ENCODE peak calls at places on chromosomes 11 and 22, in four cellular contexts. M is HL-60, S is GM12878, V is K562. U is an unnamed sample.

GRCh38 chr11:134037093-134037908 is 31.6 kb upstream of the JAM3 start:
- DNase-seq in M (no peak), S (peak; percentile 7), V (peak; percentile 63), U (peak; percentile 59)

GRCh38 chr22:23110922-23111527 is 30.8 kb downstream of the RSPH14 start:
- DNase-seq in M (no peak), S (no peak), V (peak; percentile 65), U (no peak)

GRCh38 chr22:48896766-48897637 is 930.7 kb downstream of the BRD1 start:
- DNase-seq in M (no peak), S (no peak), V (no peak), U (no peak)

GRCh38 chr22:19955241-19956128 is 13.9 kb upstream of the TXNRD2 start:
- DNase-seq in M (no peak), S (no peak), V (no peak), U (no peak)

GRCh38 chr11:134181707-134182106 is 42.1 kb downstream of the NCAPD3 start:
- DNase-seq in M (no peak), S (no peak), V (no peak), U (no peak)

GRCh38 chr22:40050258-40050657 is 55.5 kb downstream of the FAM83F start:
- DNase-seq in M (peak; percentile 42), S (peak; percentile 70), V (no peak), U (peak; percentile 51)

GRCh38 chr11:121310908-121311307 is 18.3 kb downstream of the SC5D start:
- DNase-seq in M (no peak), S (no peak), V (no peak), U (no peak)

GRCh38 chr11:34395916-34396555 is 38.2 kb upstream of the ABTB2 start:
- DNase-seq in M (no peak), S (no peak), V (no peak), U (no peak)

GRCh38 chr11:45995342-45995734 is 72.9 kb downstream of the LARGE2 start:
- DNase-seq in M (no peak), S (no peak), V (peak; percentile 79), U (no peak)

GRCh38 chr11:70517996-70518907 is 119.9 kb downstream of the CTTN start:
- DNase-seq in M (no peak), S (no peak), V (no peak), U (no peak)

GRCh38 chr11:69558519-69558941 is 77.1 kb downstream of the LINC01488 start:
- DNase-seq in M (no peak), S (no peak), V (no peak), U (no peak)

GRCh38 chr22:48453171-48453570 is 1374.5 kb downstream of the BRD1 start:
- DNase-seq in M (no peak), S (no peak), V (no peak), U (no peak)

GRCh38 chr22:25484916-25485315 is 79.6 kb upstream of the GRK3 start:
- DNase-seq in M (no peak), S (no peak), V (no peak), U (no peak)

GRCh38 chr11:64447717-64448598 is 89.0 kb downstream of the RPS6KA4 start:
- DNase-seq in M (peak; percentile 84), S (peak; percentile 40), V (no peak), U (peak; percentile 43)

GRCh38 chr22:39209756-39210155 is 35.0 kb downstream of the PDGFB start:
- DNase-seq in M (no peak), S (no peak), V (no peak), U (no peak)

GRCh38 chr11:119734788-119735187 is 5.8 kb upstream of the NECTIN1 start:
- DNase-seq in M (no peak), S (no peak), V (no peak), U (no peak)

GRCh38 chr22:22704156-22704946 is 59.9 kb downstream of the GGTLC2 start:
- DNase-seq in M (no peak), S (no peak), V (no peak), U (no peak)

GRCh38 chr22:32208681-32209080 is 3.8 kb upstream of the RFPL2 start:
- DNase-seq in M (no peak), S (no peak), V (no peak), U (no peak)

GRCh38 chr22:48853627-48854240 is 973.9 kb downstream of the BRD1 start:
- DNase-seq in M (no peak), S (no peak), V (no peak), U (no peak)

GRCh38 chr11:19829109-19829790 is 116.6 kb downstream of the NAV2 start:
- DNase-seq in M (no peak), S (no peak), V (no peak), U (no peak)

GRCh38 chr11:66950113-66950535 is 8.1 kb downstream of the PC start:
- DNase-seq in M (no peak), S (no peak), V (peak; percentile 79), U (no peak)

GRCh38 chr11:115990004-115990447 is 485.8 kb upstream of the CADM1 start:
- DNase-seq in M (no peak), S (no peak), V (peak; percentile 61), U (no peak)
- TF ChIP-seq SPI1 in M (no peak), S (no peak), V (no peak), U (no peak)

GRCh38 chr11:110801328-110801727 is 89.1 kb upstream of the ARHGAP20 start:
- DNase-seq in M (no peak), S (no peak), V (no peak), U (no peak)

GRCh38 chr11:110795124-110795624 is 82.9 kb upstream of the ARHGAP20 start:
- DNase-seq in M (no peak), S (no peak), V (no peak), U (no peak)

GRCh38 chr11:110793556-110793955 is 81.3 kb upstream of the ARHGAP20 start:
- DNase-seq in M (no peak), S (no peak), V (no peak), U (no peak)

GRCh38 chr11:110797453-110797852 is 85.2 kb upstream of the ARHGAP20 start:
- DNase-seq in M (peak; percentile 74), S (peak; percentile 88), V (no peak), U (peak; percentile 3)

GRCh38 chr11:110798231-110798630 is 86.0 kb upstream of the ARHGAP20 start:
- DNase-seq in M (no peak), S (no peak), V (no peak), U (no peak)
- TF ChIP-seq SPI1 in M (no peak), S (no peak), V (no peak), U (no peak)

DNA sequence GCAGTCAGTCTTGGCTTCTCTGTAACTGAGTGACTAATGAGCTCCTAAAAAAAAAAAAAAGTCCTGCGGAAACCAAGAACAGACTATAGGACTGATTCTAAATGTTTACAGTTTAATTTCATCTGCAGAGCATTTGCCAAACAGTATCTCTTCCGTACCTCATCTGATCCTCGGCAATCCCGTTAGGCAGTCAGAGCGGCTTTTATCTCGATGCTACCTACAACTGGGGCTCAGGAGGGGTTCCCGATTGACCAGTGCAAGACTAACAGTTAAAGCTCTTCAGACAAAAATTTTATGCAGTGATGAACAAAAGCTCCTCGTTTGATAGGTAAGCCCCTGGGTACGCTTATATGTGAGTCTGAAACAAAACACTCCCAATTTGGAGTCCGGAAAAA is 628 bp downstream of the KIF18A start:
- DNase-seq in M (peak; percentile 20), S (peak; percentile 21), V (peak; percentile 12), U (no peak)
- TF ChIP-seq SPI1 in M (no peak), S (no peak), V (no peak), U (no peak)

GRCh38 chr22:26892401-26893033 is 235.1 kb downstream of the MIAT start:
- DNase-seq in M (no peak), S (no peak), V (no peak), U (no peak)
- TF ChIP-seq SPI1 in M (no peak), S (no peak), V (no peak), U (no peak)

DNA sequence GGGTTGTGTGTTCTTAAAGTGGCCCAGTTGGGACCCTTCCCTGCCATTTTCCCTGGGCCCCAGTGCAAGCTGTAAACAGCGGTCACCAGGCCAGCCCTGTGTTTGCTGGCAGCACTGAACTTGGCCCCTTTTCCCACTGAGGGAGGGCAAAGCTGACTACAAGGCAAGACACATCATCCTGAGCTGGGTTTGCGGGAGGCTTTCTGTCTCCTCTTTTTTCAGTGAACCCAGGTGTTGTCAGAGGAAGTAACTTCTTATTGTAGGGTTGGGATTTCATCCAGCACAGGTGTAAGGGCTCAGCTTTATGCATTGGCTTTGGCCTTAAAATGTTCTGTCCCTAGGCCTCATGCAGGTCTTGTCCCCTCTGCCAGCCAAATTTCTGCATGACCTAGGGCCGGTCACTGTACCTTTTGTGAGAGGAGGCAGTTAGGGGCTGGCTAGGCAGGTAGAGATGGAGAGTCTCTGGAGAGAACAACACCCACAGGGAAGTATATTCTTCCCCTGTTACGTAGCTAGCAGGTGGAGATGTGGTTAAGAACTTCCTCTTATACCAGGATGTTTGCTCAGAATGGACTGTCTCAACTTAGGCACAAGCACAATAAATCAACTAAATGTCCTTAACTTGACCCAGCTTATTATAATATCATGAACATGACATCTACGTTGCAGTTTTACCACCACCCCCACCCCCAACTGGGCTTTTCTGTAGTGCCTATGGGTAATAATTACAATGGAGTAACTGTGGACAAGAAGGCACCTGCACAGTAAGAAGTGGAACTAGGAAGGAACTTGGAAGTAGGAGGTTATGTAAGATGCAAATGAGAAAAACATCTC is 60.5 kb upstream of the MPEG1 start:
- DNase-seq in M (peak; percentile 85), S (peak; percentile 79), V (no peak), U (no peak)
- TF ChIP-seq SPI1 in M (peak; percentile 42), S (peak; percentile 44), V (no peak), U (peak; percentile 59)

GRCh38 chr22:27204280-27204679 is 546.9 kb downstream of the MIAT start:
- DNase-seq in M (no peak), S (no peak), V (no peak), U (no peak)

GRCh38 chr22:27201741-27202140 is 544.4 kb downstream of the MIAT start:
- DNase-seq in M (no peak), S (no peak), V (no peak), U (no peak)

GRCh38 chr22:27204817-27205216 is 547.4 kb downstream of the MIAT start:
- DNase-seq in M (no peak), S (no peak), V (no peak), U (no peak)

GRCh38 chr22:27206001-27206746 is 548.8 kb downstream of the MIAT start:
- DNase-seq in M (no peak), S (no peak), V (no peak), U (no peak)

DNA sequence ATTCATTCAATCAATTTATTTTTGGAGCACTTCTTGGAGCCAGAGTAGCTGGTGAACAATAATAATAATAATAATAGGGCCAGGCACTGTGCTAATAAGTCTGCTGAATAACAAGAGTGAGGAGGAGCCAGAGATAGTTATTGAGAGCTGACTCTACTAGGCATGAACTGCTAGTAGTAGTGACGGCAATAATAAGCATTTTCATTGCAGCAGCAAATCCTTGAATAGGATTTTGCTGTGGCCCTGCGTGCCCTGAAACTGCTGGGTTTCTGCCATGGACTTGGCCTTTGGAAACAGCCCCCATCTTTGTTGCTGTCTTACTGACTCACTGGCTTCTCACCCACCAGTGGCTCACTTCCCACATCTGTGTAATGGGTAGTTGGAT is 545.9 kb downstream of the MIAT start:
- DNase-seq in M (no peak), S (no peak), V (no peak), U (no peak)
- TF ChIP-seq SPI1 in M (no peak), S (no peak), V (no peak), U (no peak)

DNA sequence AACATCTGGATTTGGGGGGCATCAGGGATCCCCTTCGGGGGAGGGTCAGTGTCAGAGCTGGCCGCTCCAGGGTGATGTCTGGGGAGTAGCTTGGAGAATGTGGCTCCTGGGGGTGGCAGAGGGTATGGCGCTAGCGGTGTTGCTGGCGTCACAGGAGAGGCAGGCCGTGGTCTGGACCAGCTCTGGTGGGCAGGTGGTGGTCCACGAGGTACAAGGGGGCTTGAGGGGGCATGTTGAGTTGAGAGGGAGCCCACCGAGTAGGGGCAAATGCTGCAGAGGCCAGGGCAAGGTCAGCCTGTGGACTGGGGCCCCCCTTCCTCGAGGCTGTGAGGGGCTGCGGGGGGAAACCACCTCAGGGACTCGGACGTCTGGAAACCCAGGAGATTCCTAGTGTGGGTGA is 8.6 kb downstream of the GRAMD4 start:
- DNase-seq in M (no peak), S (no peak), V (no peak), U (no peak)
- TF ChIP-seq SPI1 in M (no peak), S (no peak), V (no peak), U (no peak)